ENCODE peak calls at places on chromosomes 7 and 10, in four cellular contexts. One of them, this sample, is unnamed.
A peak's percentile ranks its signal among the peaks of the same experiment; 100 is the strongest.

GRCh38 chr7:157299613-157300405 is 37.0 kb upstream of the DNAJB6 start:
- DNase-seq in ovary: no peak
- DNase-seq in SK-N-SH: peak; percentile 71
- DNase-seq in A549: peak; percentile 87
- DNase-seq in this sample: no peak

GRCh38 chr10:23695825-23696420 is 257.0 kb downstream of the OTUD1 start:
- DNase-seq in SK-N-SH: peak; percentile 12
- DNase-seq in A549: no peak
- DNase-seq in ovary: no peak
- DNase-seq in this sample: no peak

GRCh38 chr7:46725838-46726237 is 804.8 kb upstream of the IGFBP3 start:
- DNase-seq in A549: no peak
- DNase-seq in SK-N-SH: no peak
- DNase-seq in ovary: no peak
- DNase-seq in this sample: no peak

GRCh38 chr7:5423844-5424688 is 432 bp upstream of the TNRC18 start:
- DNase-seq in A549: peak; percentile 98
- DNase-seq in SK-N-SH: peak; percentile 98
- DNase-seq in ovary: peak; percentile 96
- DNase-seq in this sample: peak; percentile 92

GRCh38 chr7:1144269-1144771 is 15.7 kb downstream of the ZFAND2A start:
- DNase-seq in SK-N-SH: peak; percentile 92
- DNase-seq in ovary: no peak
- DNase-seq in A549: peak; percentile 41
- DNase-seq in this sample: peak; percentile 50

GRCh38 chr7:102993532-102994029 is 80.8 kb downstream of the LRRC17 start:
- DNase-seq in SK-N-SH: no peak
- DNase-seq in A549: peak; percentile 16
- DNase-seq in ovary: peak; percentile 39
- DNase-seq in this sample: peak; percentile 44

GRCh38 chr7:96328016-96328415 is 6.1 kb upstream of the SLC25A13 start:
- DNase-seq in ovary: no peak
- DNase-seq in SK-N-SH: no peak
- DNase-seq in A549: no peak
- DNase-seq in this sample: no peak

GRCh38 chr10:133127291-133128125 is 32.5 kb upstream of the KNDC1 start:
- DNase-seq in A549: peak; percentile 54
- DNase-seq in SK-N-SH: peak; percentile 79
- DNase-seq in ovary: no peak
- DNase-seq in this sample: no peak

GRCh38 chr7:48244902-48245301 is 73.6 kb downstream of the ABCA13 start:
- DNase-seq in ovary: no peak
- DNase-seq in SK-N-SH: no peak
- DNase-seq in A549: no peak
- DNase-seq in this sample: peak; percentile 32

GRCh38 chr7:34991938-34992840 is 45.1 kb downstream of the DPY19L1 start:
- DNase-seq in A549: peak; percentile 44
- DNase-seq in SK-N-SH: no peak
- DNase-seq in ovary: no peak
- DNase-seq in this sample: no peak

GRCh38 chr10:11263767-11264166 is 246.1 kb downstream of the CELF2 start:
- DNase-seq in SK-N-SH: no peak
- DNase-seq in A549: no peak
- DNase-seq in ovary: no peak
- DNase-seq in this sample: no peak

GRCh38 chr10:62047240-62047897 is 145.9 kb downstream of the ARID5B start:
- DNase-seq in A549: no peak
- DNase-seq in SK-N-SH: no peak
- DNase-seq in ovary: no peak
- DNase-seq in this sample: no peak

GRCh38 chr10:21405981-21406380 is 119.5 kb downstream of the SKIDA1 start:
- DNase-seq in ovary: no peak
- DNase-seq in SK-N-SH: no peak
- DNase-seq in A549: no peak
- DNase-seq in this sample: no peak

GRCh38 chr10:35378547-35379210 is 42.4 kb downstream of the CCNY start:
- DNase-seq in A549: no peak
- DNase-seq in ovary: no peak
- DNase-seq in SK-N-SH: no peak
- DNase-seq in this sample: no peak

GRCh38 chr7:70218006-70218405 is 619.7 kb downstream of the AUTS2 start:
- DNase-seq in A549: no peak
- DNase-seq in ovary: no peak
- DNase-seq in SK-N-SH: no peak
- DNase-seq in this sample: no peak

GRCh38 chr10:30433286-30433778 is 652 bp upstream of the MAP3K8 start:
- DNase-seq in A549: peak; percentile 90
- DNase-seq in ovary: peak; percentile 67
- DNase-seq in SK-N-SH: peak; percentile 78
- DNase-seq in this sample: peak; percentile 76

GRCh38 chr7:127769696-127770400 is 117.9 kb downstream of the SND1 start:
- DNase-seq in SK-N-SH: no peak
- DNase-seq in ovary: no peak
- DNase-seq in A549: no peak
- DNase-seq in this sample: no peak

GRCh38 chr7:16660702-16661464 is 14.9 kb downstream of the BZW2 start:
- DNase-seq in ovary: no peak
- DNase-seq in A549: peak; percentile 45
- DNase-seq in SK-N-SH: no peak
- DNase-seq in this sample: no peak

GRCh38 chr10:80453392-80453714 is 757 bp upstream of the TSPAN14 start:
- DNase-seq in A549: no peak
- DNase-seq in SK-N-SH: no peak
- DNase-seq in ovary: no peak
- DNase-seq in this sample: no peak

GRCh38 chr7:81264116-81264515 is 345.3 kb upstream of the SEMA3C start:
- DNase-seq in SK-N-SH: no peak
- DNase-seq in A549: peak; percentile 16
- DNase-seq in ovary: no peak
- DNase-seq in this sample: no peak

GRCh38 chr10:68167271-68167670 is 58.0 kb downstream of the MYPN start:
- DNase-seq in ovary: no peak
- DNase-seq in SK-N-SH: no peak
- DNase-seq in A549: no peak
- DNase-seq in this sample: no peak

GRCh38 chr7:112462236-112462635 is 12.0 kb downstream of the IFRD1 start:
- DNase-seq in SK-N-SH: no peak
- DNase-seq in ovary: no peak
- DNase-seq in A549: peak; percentile 63
- DNase-seq in this sample: peak; percentile 59

GRCh38 chr10:24965051-24965450 is 12.6 kb upstream of the PRTFDC1 start:
- DNase-seq in ovary: no peak
- DNase-seq in A549: no peak
- DNase-seq in SK-N-SH: no peak
- DNase-seq in this sample: no peak

GRCh38 chr10:102492983-102493382 is 9.5 kb downstream of the ACTR1A start:
- DNase-seq in SK-N-SH: no peak
- DNase-seq in A549: no peak
- DNase-seq in ovary: peak; percentile 40
- DNase-seq in this sample: no peak

GRCh38 chr10:1010703-1011102 is 15.0 kb downstream of the IDI2 start:
- DNase-seq in ovary: no peak
- DNase-seq in A549: no peak
- DNase-seq in SK-N-SH: no peak
- DNase-seq in this sample: no peak

GRCh38 chr7:101398631-101399289 is 36.1 kb downstream of the COL26A1 start:
- DNase-seq in A549: no peak
- DNase-seq in ovary: no peak
- DNase-seq in SK-N-SH: no peak
- DNase-seq in this sample: no peak

GRCh38 chr10:85603167-85603940 is 763.2 kb downstream of the GRID1 start:
- DNase-seq in ovary: no peak
- DNase-seq in SK-N-SH: no peak
- DNase-seq in A549: no peak
- DNase-seq in this sample: no peak

GRCh38 chr10:93376372-93377296 is 105.5 kb downstream of the MYOF start:
- DNase-seq in SK-N-SH: peak; percentile 72
- DNase-seq in A549: peak; percentile 90
- DNase-seq in ovary: peak; percentile 60
- DNase-seq in this sample: peak; percentile 76

GRCh38 chr10:93379366-93380042 is 102.6 kb downstream of the MYOF start:
- DNase-seq in SK-N-SH: no peak
- DNase-seq in A549: no peak
- DNase-seq in ovary: no peak
- DNase-seq in this sample: no peak

GRCh38 chr10:93383562-93383981 is 98.6 kb downstream of the MYOF start:
- DNase-seq in SK-N-SH: no peak
- DNase-seq in A549: no peak
- DNase-seq in ovary: no peak
- DNase-seq in this sample: no peak

GRCh38 chr10:93378039-93378438 is 104.1 kb downstream of the MYOF start:
- DNase-seq in A549: no peak
- DNase-seq in SK-N-SH: no peak
- DNase-seq in ovary: no peak
- DNase-seq in this sample: no peak

DNA sequence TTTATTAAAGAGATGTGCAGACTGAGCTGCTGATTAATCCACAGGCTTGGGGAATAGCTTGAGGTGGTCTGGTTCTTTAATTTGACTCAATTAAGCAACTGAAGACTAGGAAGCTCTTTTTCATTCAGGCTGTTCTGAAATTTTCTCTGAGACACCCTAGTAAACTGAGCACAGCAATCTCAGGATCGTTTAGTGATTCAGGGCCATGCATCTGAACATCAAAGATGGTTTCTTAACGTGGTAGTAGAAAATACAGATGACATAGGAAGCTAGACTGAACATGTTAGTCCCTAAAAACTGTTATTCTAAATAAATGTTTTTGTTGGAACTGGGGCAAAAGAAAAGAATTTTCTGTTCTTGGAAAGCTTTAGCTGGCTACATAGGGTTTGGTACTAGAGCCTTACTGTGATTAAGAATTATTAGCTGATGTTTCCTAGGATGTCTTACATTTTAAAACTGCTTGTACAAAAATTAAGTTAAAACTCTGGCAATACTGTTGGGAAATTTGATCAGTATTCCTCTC is 102.0 kb downstream of the MYOF start:
- DNase-seq in SK-N-SH: no peak
- DNase-seq in A549: no peak
- DNase-seq in ovary: no peak
- DNase-seq in this sample: no peak
- H3K4me1 ChIP-seq in SK-N-SH: peaks cover 3% of the 10 kb centered on the region
- H3K4me1 ChIP-seq in A549: peaks cover 61% of the 10 kb centered on the region
- H3K4me1 ChIP-seq in ovary: no peaks in the 10 kb centered on the region
- H3K4me1 ChIP-seq in this sample: peaks cover 19% of the 10 kb centered on the region

GRCh38 chr7:151125835-151126481 is 39.7 kb downstream of the AGAP3 start:
- DNase-seq in A549: no peak
- DNase-seq in SK-N-SH: no peak
- DNase-seq in ovary: no peak
- DNase-seq in this sample: no peak
- H3K4me3 ChIP-seq in A549: no peak overlapping the region
- H3K4me3 ChIP-seq in SK-N-SH: no peak overlapping the region
- H3K4me3 ChIP-seq in ovary: peak overlapping the region; percentile 40
- H3K4me3 ChIP-seq in this sample: peak overlapping the region; percentile 63

GRCh38 chr10:48697821-48698764 is 13.4 kb downstream of the WDFY4 start:
- DNase-seq in ovary: no peak
- DNase-seq in A549: no peak
- DNase-seq in SK-N-SH: no peak
- DNase-seq in this sample: no peak
- H3K4me1 ChIP-seq in ovary: no peaks in the 10 kb centered on the region
- H3K4me1 ChIP-seq in A549: no peaks in the 10 kb centered on the region
- H3K4me1 ChIP-seq in SK-N-SH: peaks cover 1% of the 10 kb centered on the region
- H3K4me1 ChIP-seq in this sample: no peaks in the 10 kb centered on the region

GRCh38 chr7:13932131-13932530 is 57.3 kb downstream of the ETV1 start:
- DNase-seq in ovary: no peak
- DNase-seq in SK-N-SH: no peak
- DNase-seq in A549: no peak
- DNase-seq in this sample: no peak

GRCh38 chr7:13933106-13933505 is 56.4 kb downstream of the ETV1 start:
- DNase-seq in A549: no peak
- DNase-seq in ovary: no peak
- DNase-seq in SK-N-SH: no peak
- DNase-seq in this sample: no peak

GRCh38 chr7:13933536-13933935 is 55.9 kb downstream of the ETV1 start:
- DNase-seq in ovary: no peak
- DNase-seq in A549: no peak
- DNase-seq in SK-N-SH: no peak
- DNase-seq in this sample: no peak
- H3K4me3 ChIP-seq in ovary: no peak overlapping the region
- H3K4me3 ChIP-seq in A549: no peak overlapping the region
- H3K4me3 ChIP-seq in SK-N-SH: no peak overlapping the region
- H3K4me3 ChIP-seq in this sample: no peak overlapping the region

GRCh38 chr7:156092307-156092706 is 280.0 kb upstream of the SHH start:
- DNase-seq in SK-N-SH: no peak
- DNase-seq in A549: no peak
- DNase-seq in ovary: no peak
- DNase-seq in this sample: no peak
- H3K4me1 ChIP-seq in SK-N-SH: no peaks in the 10 kb centered on the region
- H3K4me1 ChIP-seq in A549: peaks cover 2% of the 10 kb centered on the region
- H3K4me1 ChIP-seq in ovary: no peaks in the 10 kb centered on the region
- H3K4me1 ChIP-seq in this sample: no peaks in the 10 kb centered on the region

GRCh38 chr7:2818653-2819052 is 25.5 kb downstream of the GNA12 start:
- DNase-seq in ovary: no peak
- DNase-seq in A549: no peak
- DNase-seq in SK-N-SH: no peak
- DNase-seq in this sample: no peak
- H3K4me3 ChIP-seq in ovary: no peak overlapping the region
- H3K4me3 ChIP-seq in A549: no peak overlapping the region
- H3K4me3 ChIP-seq in SK-N-SH: no peak overlapping the region
- H3K4me3 ChIP-seq in this sample: no peak overlapping the region

GRCh38 chr7:123944395-123944794 is 19.4 kb downstream of the SPAM1 start:
- DNase-seq in SK-N-SH: no peak
- DNase-seq in ovary: no peak
- DNase-seq in A549: no peak
- DNase-seq in this sample: no peak
- H3K4me1 ChIP-seq in SK-N-SH: no peaks in the 10 kb centered on the region
- H3K4me1 ChIP-seq in ovary: no peaks in the 10 kb centered on the region
- H3K4me1 ChIP-seq in A549: no peaks in the 10 kb centered on the region
- H3K4me1 ChIP-seq in this sample: no peaks in the 10 kb centered on the region

GRCh38 chr10:14010083-14010551 is 320.6 kb downstream of the FRMD4A start:
- DNase-seq in ovary: no peak
- DNase-seq in SK-N-SH: no peak
- DNase-seq in A549: no peak
- DNase-seq in this sample: no peak
- H3K4me3 ChIP-seq in ovary: peak overlapping the region; percentile 11
- H3K4me3 ChIP-seq in SK-N-SH: peak overlapping the region; percentile 51
- H3K4me3 ChIP-seq in A549: no peak overlapping the region
- H3K4me3 ChIP-seq in this sample: peak overlapping the region; percentile 47

DNA sequence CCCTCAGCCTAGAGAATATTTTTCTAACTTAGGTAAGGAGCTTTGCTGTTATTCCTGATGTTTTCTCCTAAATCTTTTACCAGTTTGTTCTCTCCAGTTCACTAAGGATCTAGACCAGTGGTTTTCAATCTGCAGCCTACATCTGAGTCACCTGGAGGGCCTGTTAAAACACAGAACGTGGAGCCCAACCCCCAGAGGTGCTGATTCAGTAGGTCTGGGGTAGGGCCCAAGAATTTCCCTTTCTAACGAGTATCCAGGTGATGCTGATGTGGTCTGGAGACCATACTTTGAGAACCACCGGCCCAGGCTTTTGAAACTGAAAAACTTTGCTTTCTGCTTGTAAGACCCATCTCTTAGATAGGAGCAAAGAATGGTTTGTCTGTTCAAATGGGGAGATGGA is 51.2 kb upstream of the KMT2E start:
- DNase-seq in A549: no peak
- DNase-seq in ovary: no peak
- DNase-seq in SK-N-SH: no peak
- DNase-seq in this sample: no peak
- H3K4me1 ChIP-seq in A549: peaks cover 21% of the 10 kb centered on the region
- H3K4me1 ChIP-seq in ovary: peaks cover 9% of the 10 kb centered on the region
- H3K4me1 ChIP-seq in SK-N-SH: no peaks in the 10 kb centered on the region
- H3K4me1 ChIP-seq in this sample: peaks cover 36% of the 10 kb centered on the region

This sample was measured in heart right ventricle.